ENCODE peak calls at places on chromosome 12, in nine cellular contexts. Z is EL; R is Calu3; F is fibroblast of villous mesenchyme; S is activated naive CD8-positive, alpha-beta T cell treated with anti-CD3 and anti-CD28 coated beads, Interleukin-2, amount 50 U/mL, for 24 hours; M is activated T-cell treated with anti-CD3 and anti-CD28 coated beads, Interleukin-2, amount 50 U/mL, for 72 hours; X is SHP77; J is left ventricle myocardium inferior; L is mucosa of descending colon. K is an unnamed sample.

GRCh38 chr12:67367843-67368242 is 98.7 kb downstream of the CAND1 start:
- DNase-seq in Z (no peak), R (no peak), F (no peak), S (no peak), M (no peak), X (no peak), J (no peak), L (no peak), K (no peak)

GRCh38 chr12:117762143-117762542 is 206.6 kb downstream of the KSR2 start:
- DNase-seq in Z (no peak), R (no peak), F (no peak), S (no peak), M (no peak), X (no peak), J (no peak), L (no peak), K (no peak)

GRCh38 chr12:7512528-7512927 is 9.0 kb upstream of the CD163 start:
- DNase-seq in Z (peak), R (peak), F (peak), S (no peak), M (no peak), X (no peak), J (no peak), L (no peak), K (peak)

GRCh38 chr12:122999986-123000420 is 19.5 kb downstream of the ARL6IP4 start:
- DNase-seq in Z (no peak), R (no peak), F (no peak), S (no peak), M (no peak), X (no peak), J (no peak), L (no peak), K (no peak)

GRCh38 chr12:123617580-123617979 is 15.7 kb downstream of the DDX55 start:
- DNase-seq in Z (no peak), R (no peak), F (no peak), S (no peak), M (no peak), X (no peak), J (no peak), L (no peak), K (no peak)

GRCh38 chr12:85971800-85972199 is 97.7 kb downstream of the NTS start:
- DNase-seq in Z (no peak), R (no peak), F (no peak), S (no peak), M (no peak), X (no peak), J (no peak), L (no peak), K (no peak)

GRCh38 chr12:93812616-93813015 is 135.4 kb downstream of the CRADD start:
- DNase-seq in Z (no peak), R (no peak), F (peak), S (no peak), M (no peak), X (no peak), J (no peak), L (no peak), K (no peak)

GRCh38 chr12:90013409-90013808 is 304.8 kb upstream of the ATP2B1 start:
- DNase-seq in Z (no peak), R (no peak), F (peak), S (no peak), M (no peak), X (no peak), J (no peak), L (no peak), K (peak)

GRCh38 chr12:70197362-70197744 is 45.9 kb upstream of the CNOT2 start:
- DNase-seq in Z (no peak), R (no peak), F (peak), S (no peak), M (no peak), X (no peak), J (no peak), L (no peak), K (no peak)

GRCh38 chr12:54147186-54147585 is 41.6 kb downstream of the SMUG1 start:
- DNase-seq in Z (no peak), R (peak), F (peak), S (no peak), M (no peak), X (no peak), J (no peak), L (no peak), K (no peak)

GRCh38 chr12:67025543-67026114 is 243.5 kb upstream of the CAND1 start:
- DNase-seq in Z (peak), R (peak), F (peak), S (peak), M (peak), X (peak), J (no peak), L (no peak), K (peak)

GRCh38 chr12:68587448-68587873 is 23.2 kb upstream of the RAP1B start:
- DNase-seq in Z (no peak), R (no peak), F (no peak), S (peak), M (peak), X (no peak), J (no peak), L (no peak), K (peak)

GRCh38 chr12:60335765-60336164 is 739.9 kb downstream of the SLC16A7 start:
- DNase-seq in Z (peak), R (peak), F (peak), S (no peak), M (no peak), X (no peak), J (no peak), L (no peak), K (peak)

GRCh38 chr12:124636138-124636968 is 68.9 kb upstream of the NCOR2 start:
- DNase-seq in Z (peak), R (peak), F (peak), S (peak), M (peak), X (no peak), J (no peak), L (peak), K (peak)

GRCh38 chr12:52032431-52032796 is 18.8 kb upstream of the NR4A1 start:
- DNase-seq in Z (no peak), R (no peak), F (peak), S (no peak), M (no peak), X (no peak), J (peak), L (no peak), K (no peak)

GRCh38 chr12:62332598-62332997 is 72.4 kb downstream of the USP15 start:
- DNase-seq in Z (peak), R (no peak), F (peak), S (no peak), M (no peak), X (no peak), J (no peak), L (no peak), K (peak)

GRCh38 chr12:24361860-24362581 is 412.6 kb upstream of the SOX5 start:
- DNase-seq in Z (no peak), R (no peak), F (no peak), S (no peak), M (no peak), X (no peak), J (no peak), L (no peak), K (no peak)

GRCh38 chr12:99372257-99372933 is 275.2 kb upstream of the GARIN6 start:
- DNase-seq in Z (no peak), R (no peak), F (no peak), S (no peak), M (no peak), X (no peak), J (no peak), L (no peak), K (peak)

GRCh38 chr12:104424955-104425354 is 31.8 kb upstream of the CHST11 start:
- DNase-seq in Z (no peak), R (no peak), F (no peak), S (no peak), M (no peak), X (no peak), J (no peak), L (no peak), K (no peak)

GRCh38 chr12:12883369-12884001 is 7.9 kb upstream of the GPRC5A start:
- DNase-seq in Z (peak), R (no peak), F (peak), S (no peak), M (no peak), X (no peak), J (no peak), L (no peak), K (peak)

GRCh38 chr12:3195337-3195736 is 118.2 kb downstream of the TSPAN9 start:
- DNase-seq in Z (no peak), R (no peak), F (no peak), S (no peak), M (no peak), X (no peak), J (no peak), L (no peak), K (no peak)

GRCh38 chr12:52383331-52383730 is 2.1 kb downstream of the KRT84 start:
- DNase-seq in Z (no peak), R (no peak), F (no peak), S (no peak), M (no peak), X (no peak), J (no peak), L (no peak), K (no peak)

GRCh38 chr12:111635524-111635923 is 36.4 kb upstream of the ATXN2 start:
- DNase-seq in Z (peak), R (no peak), F (peak), S (no peak), M (no peak), X (no peak), J (no peak), L (no peak), K (no peak)

GRCh38 chr12:51028126-51028810 is 2.1 kb upstream of the SLC11A2 start:
- DNase-seq in Z (peak), R (peak), F (peak), S (no peak), M (no peak), X (peak), J (no peak), L (peak), K (peak)

GRCh38 chr12:44589697-44590096 is 286.4 kb downstream of the NELL2 start:
- DNase-seq in Z (no peak), R (no peak), F (no peak), S (no peak), M (no peak), X (no peak), J (no peak), L (no peak), K (peak)

GRCh38 chr12:124613151-124613585 is 45.8 kb upstream of the NCOR2 start:
- DNase-seq in Z (no peak), R (peak), F (peak), S (no peak), M (no peak), X (no peak), J (no peak), L (peak), K (no peak)

GRCh38 chr12:57126561-57126960 is 1.7 kb upstream of the LRP1 start:
- DNase-seq in Z (no peak), R (no peak), F (no peak), S (no peak), M (no peak), X (no peak), J (no peak), L (no peak), K (no peak)

GRCh38 chr12:76037130-76038105 is 5.8 kb upstream of the PHLDA1 start:
- DNase-seq in Z (peak), R (peak), F (peak), S (no peak), M (peak), X (peak), J (no peak), L (no peak), K (peak)

GRCh38 chr12:24561411-24561871 is 387.5 kb downstream of the BCAT1 start:
- DNase-seq in Z (peak), R (no peak), F (peak), S (no peak), M (no peak), X (no peak), J (no peak), L (no peak), K (peak)

GRCh38 chr12:113106361-113106760 is 29.2 kb downstream of the RASAL1 start:
- DNase-seq in Z (no peak), R (no peak), F (no peak), S (no peak), M (no peak), X (no peak), J (no peak), L (no peak), K (no peak)

GRCh38 chr12:62581288-62582064 is 114.8 kb downstream of the MON2 start:
- DNase-seq in Z (peak), R (no peak), F (peak), S (no peak), M (no peak), X (peak), J (peak), L (no peak), K (peak)